ENCODE peak calls at places on chromosome 9, in four cellular contexts. C is K562, S is endothelial cell of umbilical vein, W is GM12878. A is an unnamed sample.

GRCh38 chr9:137189297-137190295 is 1.1 kb downstream of the SSNA1 start:
- DNase-seq in C (no peak), S (no peak), W (no peak), A (no peak)

GRCh38 chr9:130461218-130461630 is 16.5 kb downstream of the ASS1 start:
- DNase-seq in C (peak; percentile 71), S (peak; percentile 28), W (no peak), A (peak; percentile 12)

GRCh38 chr9:72937545-72937944 is 15.3 kb downstream of the ALDH1A1 start:
- DNase-seq in C (no peak), S (no peak), W (no peak), A (no peak)

GRCh38 chr9:121839726-121840500 is 188.5 kb downstream of the DAB2IP start:
- DNase-seq in C (no peak), S (no peak), W (peak; percentile 40), A (no peak)

GRCh38 chr9:138097501-138097991 is 220.0 kb downstream of the CACNA1B start:
- DNase-seq in C (no peak), S (no peak), W (no peak), A (no peak)

GRCh38 chr9:124231095-124231743 is 26.5 kb upstream of the NEK6 start:
- DNase-seq in C (no peak), S (no peak), W (no peak), A (no peak)

GRCh38 chr9:124011460-124012301 is at the start of gene LHX2:
- DNase-seq in C (peak; percentile 57), S (peak; percentile 46), W (no peak), A (peak; percentile 52)

GRCh38 chr9:3525088-3525835 is 539 bp downstream of the RFX3 start:
- DNase-seq in C (no peak), S (peak; percentile 20), W (no peak), A (no peak)

GRCh38 chr9:101365181-101365580 is 19.6 kb downstream of the BAAT start:
- DNase-seq in C (no peak), S (no peak), W (no peak), A (peak; percentile 25)

GRCh38 chr9:137156567-137157375 is 13.1 kb downstream of the LRRC26 start:
- DNase-seq in C (peak; percentile 86), S (peak; percentile 21), W (no peak), A (peak; percentile 21)

GRCh38 chr9:136539427-136540412 is 6.1 kb downstream of the NOTCH1 start:
- DNase-seq in C (peak; percentile 94), S (peak; percentile 95), W (peak; percentile 70), A (no peak)

GRCh38 chr9:73038613-73039012 is 85.8 kb upstream of the ALDH1A1 start:
- DNase-seq in C (peak; percentile 53), S (no peak), W (no peak), A (no peak)

GRCh38 chr9:124202447-124202971 is 55.2 kb upstream of the NEK6 start:
- DNase-seq in C (peak; percentile 93), S (peak; percentile 44), W (peak; percentile 98), A (peak; percentile 16)

GRCh38 chr9:23826120-23826629 is at the start of gene ELAVL2:
- DNase-seq in C (no peak), S (peak; percentile 78), W (peak; percentile 26), A (peak; percentile 81)

GRCh38 chr9:136634904-136635303 is 27.8 kb upstream of the EGFL7 start:
- DNase-seq in C (no peak), S (no peak), W (no peak), A (no peak)

GRCh38 chr9:16178294-16178693 is 625.5 kb downstream of the CCDC171 start:
- DNase-seq in C (no peak), S (no peak), W (no peak), A (no peak)

GRCh38 chr9:14198544-14199510 is 115.1 kb downstream of the NFIB start:
- DNase-seq in C (no peak), S (peak; percentile 62), W (no peak), A (no peak)

GRCh38 chr9:121173501-121173900 is 28.2 kb downstream of the RAB14 start:
- DNase-seq in C (no peak), S (no peak), W (no peak), A (peak; percentile 13)

GRCh38 chr9:115399026-115399425 is 281.1 kb upstream of the TNC start:
- DNase-seq in C (no peak), S (no peak), W (no peak), A (no peak)

GRCh38 chr9:136674786-136675349 is 12.2 kb downstream of the EGFL7 start:
- DNase-seq in C (peak; percentile 85), S (peak; percentile 87), W (no peak), A (no peak)

GRCh38 chr9:99431103-99431502 is 209.0 kb downstream of the SEC61B start:
- DNase-seq in C (no peak), S (peak; percentile 87), W (no peak), A (peak; percentile 66)

GRCh38 chr9:126248680-126249079 is 77.9 kb upstream of the MVB12B start:
- DNase-seq in C (no peak), S (no peak), W (no peak), A (peak; percentile 91)

GRCh38 chr9:114178756-114179450 is 23.6 kb downstream of the COL27A1 start:
- DNase-seq in C (no peak), S (no peak), W (no peak), A (no peak)

GRCh38 chr9:126777733-126778132 is 27.1 kb upstream of the ZBTB43 start:
- DNase-seq in C (no peak), S (no peak), W (no peak), A (no peak)

GRCh38 chr9:93963969-93964368 is 8.8 kb upstream of the BARX1 start:
- DNase-seq in C (peak; percentile 16), S (no peak), W (no peak), A (peak; percentile 5)
- TF ChIP-seq FOS in C (no peak), S (no peak), W (no peak), A (no peak)

GRCh38 chr9:21317956-21318923 is 13.1 kb upstream of the IFNA5 start:
- DNase-seq in C (no peak), S (peak; percentile 76), W (no peak), A (peak; percentile 50)
- TF ChIP-seq CTCF in C (no peak), S (peak; percentile 37), W (peak; percentile 74), A (peak; percentile 75)

DNA sequence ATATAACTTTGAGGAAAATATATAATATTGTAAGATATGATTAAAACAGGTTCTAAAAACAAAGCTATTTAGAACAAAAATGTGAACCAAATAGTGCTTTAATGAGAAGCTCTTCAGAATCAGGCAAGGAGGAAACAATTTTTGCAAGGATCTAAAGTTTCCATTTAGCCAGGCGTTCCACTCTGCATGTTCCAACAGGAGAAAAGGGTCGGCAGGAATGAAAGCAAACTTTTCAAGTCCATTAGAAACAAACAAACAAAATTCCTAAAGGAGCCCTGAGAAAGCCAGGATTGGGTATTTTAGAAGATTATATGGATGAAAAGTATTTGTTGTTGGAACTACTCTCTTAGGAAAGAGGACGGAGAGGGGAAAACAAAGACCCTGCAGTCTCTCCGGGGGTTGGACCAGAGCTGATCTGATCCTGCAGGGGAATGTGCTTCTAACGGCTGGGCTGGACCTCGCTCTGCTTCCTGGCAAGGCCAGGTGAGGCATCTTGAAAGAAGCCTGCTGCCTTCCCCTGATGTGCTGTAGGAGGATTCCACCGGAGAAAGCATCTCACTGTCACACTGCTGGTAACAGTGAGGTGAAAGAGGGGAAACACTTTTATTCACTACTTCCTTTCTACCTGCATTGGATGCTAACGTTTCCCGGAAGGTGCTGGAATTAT is 94.6 kb downstream of the PRRT1B start:
- DNase-seq in C (no peak), S (no peak), W (no peak), A (no peak)
- H3K4me2 ChIP-seq in C (no peak overlapping the region), S (no peak overlapping the region), W (no peak overlapping the region), A (no peak overlapping the region)

GRCh38 chr9:70260007-70260443 is 1.2 kb downstream of the SMC5 start:
- DNase-seq in C (no peak), S (no peak), W (no peak), A (no peak)

GRCh38 chr9:70258692-70259511 is at the start of gene SMC5:
- DNase-seq in C (peak; percentile 90), S (peak; percentile 95), W (peak; percentile 80), A (peak; percentile 92)

GRCh38 chr9:70257512-70257911 is 1.3 kb upstream of the SMC5 start:
- DNase-seq in C (peak; percentile 34), S (no peak), W (no peak), A (no peak)

GRCh38 chr9:70259512-70259802 is 679 bp downstream of the SMC5 start:
- DNase-seq in C (no peak), S (no peak), W (no peak), A (no peak)

DNA sequence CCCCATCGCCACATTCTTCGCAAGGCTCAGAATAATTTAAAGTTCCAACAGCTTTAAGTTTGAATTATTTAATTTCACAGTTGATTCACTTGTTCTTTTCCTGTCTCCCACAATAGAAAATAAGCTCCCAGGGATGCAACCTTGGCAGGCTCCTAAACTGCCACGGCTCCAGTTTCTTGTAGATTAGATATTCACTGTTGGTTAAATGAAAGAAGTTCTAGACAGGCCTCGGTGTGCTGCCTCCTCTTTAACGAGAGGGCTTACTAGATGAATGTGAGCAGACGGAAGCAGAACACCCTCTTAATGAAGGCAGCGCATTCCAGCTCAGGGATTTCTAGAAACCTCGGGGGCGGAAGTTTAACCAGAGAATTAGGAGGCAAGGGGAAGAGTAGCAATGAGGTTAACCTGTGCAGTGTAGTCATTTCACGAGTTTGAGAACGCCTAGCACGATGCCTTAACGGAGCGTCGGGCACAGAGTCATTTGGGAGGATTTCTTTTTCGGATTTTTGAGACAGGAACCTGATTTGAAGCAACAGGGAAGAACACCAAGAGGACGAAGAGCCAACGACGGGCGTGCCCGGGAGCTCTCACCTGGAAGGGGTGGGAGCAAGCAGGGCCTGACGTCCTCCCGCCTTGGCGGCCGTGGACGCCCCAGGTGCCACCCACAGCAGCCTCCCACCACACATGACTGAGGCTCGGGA is 637 bp upstream of the SMC5 start:
- DNase-seq in C (peak; percentile 32), S (no peak), W (no peak), A (peak; percentile 48)
- TF ChIP-seq FOS in C (no peak), S (no peak), W (no peak), A (no peak)

DNA sequence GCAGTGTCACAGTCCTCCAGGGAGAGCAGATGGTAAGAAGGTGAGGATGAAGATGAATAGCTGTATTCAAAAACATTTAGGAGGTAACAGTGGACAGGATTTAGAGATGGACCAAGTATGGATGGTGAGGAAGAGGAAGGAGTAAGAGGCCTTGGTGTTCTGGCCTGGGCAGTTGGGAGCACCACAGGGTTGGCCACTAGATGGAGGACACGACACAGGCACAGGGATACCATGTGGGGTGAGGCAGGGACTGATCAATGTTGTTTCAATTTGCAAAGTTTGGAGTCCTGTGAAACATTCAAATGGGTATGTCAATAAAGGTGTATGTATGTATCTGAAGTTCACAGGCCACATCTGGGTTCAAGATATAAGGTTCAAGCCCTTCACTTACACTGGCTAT is 141.1 kb upstream of the RASEF start:
- DNase-seq in C (no peak), S (peak; percentile 13), W (no peak), A (no peak)
- TF ChIP-seq CTCF in C (no peak), S (peak; percentile 27), W (peak; percentile 4), A (no peak)

A was measured in IMR-90.